ENCODE peak calls at places on chromosomes 6 and 20, in four cellular contexts. B is neural crest cell, T is GM13977, F is PC-9. L is an unnamed sample.

GRCh38 chr20:63411151-63411897 is 50.2 kb upstream of the CHRNA4 start:
- DNase-seq in B (no peak), T (no peak), F (no peak), L (no peak)

GRCh38 chr6:4350571-4351505 is 215.5 kb upstream of the ECI2 start:
- DNase-seq in B (no peak), T (no peak), F (no peak), L (no peak)

GRCh38 chr6:149862901-149863595 is 1.1 kb downstream of the LRP11 start:
- DNase-seq in B (peak; percentile 56), T (peak; percentile 67), F (peak; percentile 89), L (peak; percentile 62)

GRCh38 chr20:44411757-44412401 is 56.4 kb downstream of the HNF4A start:
- DNase-seq in B (no peak), T (no peak), F (no peak), L (no peak)

GRCh38 chr6:129673758-129674157 is 36.2 kb downstream of the ARHGAP18 start:
- DNase-seq in B (no peak), T (no peak), F (peak; percentile 39), L (no peak)

GRCh38 chr20:46558511-46558959 is 8.1 kb upstream of the OCSTAMP start:
- DNase-seq in B (no peak), T (no peak), F (peak; percentile 53), L (peak; percentile 66)

GRCh38 chr6:168506460-168506859 is 65.5 kb downstream of the SMOC2 start:
- DNase-seq in B (no peak), T (no peak), F (no peak), L (no peak)

GRCh38 chr6:139355172-139355571 is 19.3 kb downstream of the CITED2 start:
- DNase-seq in B (no peak), T (peak; percentile 34), F (no peak), L (no peak)

GRCh38 chr20:61397790-61398189 is 145.7 kb downstream of the CDH4 start:
- DNase-seq in B (no peak), T (no peak), F (no peak), L (no peak)

GRCh38 chr6:142845624-142846458 is 99.1 kb downstream of the HIVEP2 start:
- DNase-seq in B (peak; percentile 45), T (no peak), F (peak; percentile 86), L (peak; percentile 78)

GRCh38 chr6:57173056-57173885 is 1.1 kb downstream of the BAG2 start:
- DNase-seq in B (no peak), T (peak; percentile 46), F (no peak), L (peak; percentile 10)

GRCh38 chr6:146017672-146018071 is 11.2 kb upstream of the GRM1 start:
- DNase-seq in B (no peak), T (no peak), F (no peak), L (no peak)

GRCh38 chr6:79431469-79431868 is 105.8 kb downstream of the LCA5 start:
- DNase-seq in B (no peak), T (no peak), F (no peak), L (peak; percentile 40)

GRCh38 chr6:103675807-103676406 is 1183.8 kb downstream of the HACE1 start:
- DNase-seq in B (no peak), T (no peak), F (no peak), L (peak; percentile 4)

GRCh38 chr20:8331740-8332412 is 199.8 kb downstream of the PLCB1 start:
- DNase-seq in B (no peak), T (no peak), F (no peak), L (no peak)

GRCh38 chr6:44254201-44254956 is 2.9 kb downstream of the SLC35B2 start:
- DNase-seq in B (no peak), T (no peak), F (peak; percentile 43), L (no peak)

GRCh38 chr20:35145141-35145564 is 2.0 kb downstream of the EDEM2 start:
- DNase-seq in B (no peak), T (peak; percentile 71), F (peak; percentile 55), L (peak; percentile 66)

GRCh38 chr20:4060054-4060795 is 44.9 kb upstream of the RNF24 start:
- DNase-seq in B (no peak), T (peak; percentile 63), F (peak; percentile 46), L (peak; percentile 33)

GRCh38 chr6:117498159-117498558 is 15.7 kb downstream of the DCBLD1 start:
- DNase-seq in B (no peak), T (no peak), F (peak; percentile 51), L (no peak)

GRCh38 chr20:64036346-64037198 is 590 bp downstream of the C20orf204 start:
- DNase-seq in B (no peak), T (peak; percentile 74), F (no peak), L (no peak)

GRCh38 chr6:40342674-40343230 is 244.4 kb downstream of the LRFN2 start:
- DNase-seq in B (no peak), T (no peak), F (no peak), L (no peak)

GRCh38 chr20:63830821-63831593 is at the start of gene ZBTB46:
- DNase-seq in B (no peak), T (peak; percentile 98), F (no peak), L (peak; percentile 84)

GRCh38 chr20:39775110-39775509 is 813.0 kb downstream of the DHX35 start:
- DNase-seq in B (no peak), T (no peak), F (no peak), L (no peak)

GRCh38 chr6:116011096-116011401 is 49.6 kb downstream of the FRK start:
- DNase-seq in B (no peak), T (no peak), F (no peak), L (no peak)
- TF ChIP-seq CTCF in B (peak; percentile 34), T (no peak), F (peak; percentile 43), L (no peak)

GRCh38 chr6:30687659-30688431 is 1.4 kb upstream of the PPP1R18 start:
- DNase-seq in B (no peak), T (no peak), F (no peak), L (peak; percentile 39)
- TF ChIP-seq CTCF in B (no peak), T (no peak), F (no peak), L (no peak)

DNA sequence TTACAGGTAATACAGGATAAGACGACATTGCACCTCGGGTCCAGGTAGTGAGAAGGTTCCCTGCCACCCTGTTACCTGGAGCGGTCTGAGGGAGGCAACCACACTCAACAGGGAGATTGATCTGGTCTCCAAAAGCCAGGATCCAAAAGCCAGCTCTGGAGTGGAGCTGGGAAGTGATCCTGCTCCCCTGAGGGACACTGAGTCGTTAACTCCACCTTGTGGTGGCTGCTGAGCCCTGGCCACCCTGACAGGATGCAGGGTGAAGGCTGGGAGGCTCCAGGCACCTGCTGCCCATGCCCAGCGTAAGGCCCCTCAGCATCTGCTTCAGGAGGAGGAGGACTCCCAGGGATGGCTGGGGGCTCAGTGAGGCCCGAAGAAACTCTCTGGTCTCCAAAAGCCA is 38.7 kb upstream of the SLC22A2 start:
- DNase-seq in B (no peak), T (no peak), F (no peak), L (peak; percentile 59)
- TF ChIP-seq CTCF in B (no peak), T (peak; percentile 13), F (peak; percentile 35), L (peak; percentile 51)

GRCh38 chr6:16154904-16155303 is 26.0 kb downstream of the MYLIP start:
- DNase-seq in B (no peak), T (no peak), F (no peak), L (no peak)
- TF ChIP-seq CTCF in B (no peak), T (no peak), F (no peak), L (no peak)

GRCh38 chr6:28980137-28980796 is 24.8 kb downstream of the ZNF311 start:
- DNase-seq in B (no peak), T (no peak), F (no peak), L (no peak)

GRCh38 chr6:28982476-28983266 is 22.4 kb downstream of the ZNF311 start:
- DNase-seq in B (no peak), T (no peak), F (peak; percentile 56), L (peak; percentile 52)

GRCh38 chr6:28981833-28982475 is 23.2 kb downstream of the ZNF311 start:
- DNase-seq in B (peak; percentile 74), T (peak; percentile 73), F (peak; percentile 86), L (peak; percentile 81)

GRCh38 chr6:28980797-28981390 is 24.2 kb downstream of the ZNF311 start:
- DNase-seq in B (peak; percentile 68), T (peak; percentile 66), F (peak; percentile 88), L (peak; percentile 85)

GRCh38 chr6:28981391-28981832 is 23.7 kb downstream of the ZNF311 start:
- DNase-seq in B (peak; percentile 81), T (no peak), F (peak; percentile 58), L (peak; percentile 84)
- TF ChIP-seq CTCF in B (peak; percentile 38), T (no peak), F (peak; percentile 9), L (no peak)

DNA sequence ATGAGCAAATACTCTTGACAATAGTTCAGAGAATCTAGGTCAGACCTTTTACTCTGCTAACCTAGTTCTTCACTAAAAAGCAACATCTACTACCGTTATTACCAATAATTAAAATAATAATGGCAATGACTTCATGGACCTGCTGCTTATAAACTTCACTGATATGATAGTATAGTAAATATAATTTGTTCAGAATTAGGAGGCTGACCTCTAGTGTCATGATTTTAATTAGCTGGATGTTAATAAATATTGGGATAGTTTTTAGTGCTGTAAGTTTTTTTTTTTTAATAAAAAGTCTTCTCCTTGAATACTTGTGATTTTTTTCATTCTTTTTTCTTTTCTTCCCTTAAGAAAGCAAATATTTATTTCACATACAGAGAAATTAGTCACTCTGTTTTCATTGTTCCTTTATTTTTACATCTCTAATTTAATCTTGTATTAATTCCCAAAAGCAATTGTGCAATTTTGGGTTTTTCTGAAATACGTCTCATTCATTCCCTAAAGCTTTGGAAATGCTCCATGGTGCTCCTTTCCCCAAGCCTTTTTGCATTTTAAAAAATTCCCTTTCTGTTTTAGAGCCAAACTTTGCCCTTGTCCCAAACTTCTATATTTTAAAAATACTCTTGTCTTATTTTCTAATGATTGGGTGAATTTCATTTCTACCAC is 46.6 kb upstream of the UST start:
- DNase-seq in B (no peak), T (peak; percentile 62), F (no peak), L (no peak)
- TF ChIP-seq CTCF in B (no peak), T (peak; percentile 14), F (no peak), L (no peak)

DNA sequence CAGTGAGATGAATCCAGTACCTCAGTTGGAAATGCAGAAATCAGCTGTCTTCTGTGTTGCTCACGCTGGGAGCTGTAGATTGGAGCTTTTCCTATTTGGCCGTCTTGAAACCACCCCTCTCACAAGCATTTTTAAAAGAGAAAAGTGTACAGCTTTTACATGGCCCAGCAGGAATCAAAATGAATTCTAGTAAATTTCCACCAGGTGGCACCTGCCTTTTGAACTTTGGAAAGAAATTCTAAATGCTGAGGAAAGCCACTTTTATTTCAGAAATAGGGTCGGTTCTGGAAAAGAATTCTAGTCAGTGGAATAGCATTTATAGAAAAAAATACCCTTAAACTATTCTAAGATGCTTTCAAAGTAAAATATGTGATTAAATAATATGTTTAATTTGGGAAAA is 647.8 kb downstream of the CD109 start:
- DNase-seq in B (no peak), T (no peak), F (no peak), L (no peak)
- TF ChIP-seq CTCF in B (peak; percentile 49), T (no peak), F (peak; percentile 49), L (peak; percentile 32)

DNA sequence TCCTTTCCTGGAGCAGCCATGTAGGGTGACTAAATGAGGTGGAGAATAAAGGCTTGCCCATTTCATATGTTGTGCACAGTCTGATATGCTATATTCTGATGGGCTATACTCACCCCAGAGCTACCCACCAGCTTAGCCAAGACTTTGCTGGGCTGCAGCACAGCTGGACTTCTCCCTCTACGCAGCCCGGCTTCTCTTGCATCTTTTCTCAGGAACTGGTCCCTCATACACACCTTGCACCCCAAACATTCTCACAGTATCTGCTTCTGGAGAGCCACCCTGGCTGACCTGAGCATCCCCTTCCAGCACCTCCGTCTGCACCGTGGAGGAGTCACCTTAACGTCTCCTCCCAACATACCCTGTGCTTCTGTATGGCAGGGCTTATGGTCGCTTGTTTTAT is 150.8 kb upstream of the PMEPA1 start:
- DNase-seq in B (no peak), T (no peak), F (no peak), L (no peak)
- TF ChIP-seq CTCF in B (no peak), T (no peak), F (no peak), L (no peak)

L was measured in Calu3.